ENCODE peak calls at places on chromosome 12, in seven cellular contexts. H, Y, S, M, E, U and D are unnamed samples.

GRCh38 chr12:46442239-46442638 is 69.7 kb upstream of the SLC38A2 start:
- DNase-seq in H (no peak), Y (no peak), S (no peak), M (no peak), E (no peak), U (no peak), D (no peak)

GRCh38 chr12:26277511-26278246 is 82.3 kb downstream of the SSPN start:
- DNase-seq in H (no peak), Y (no peak), S (no peak), M (no peak), E (no peak), U (no peak), D (no peak)

GRCh38 chr12:63086149-63086915 is 64.7 kb downstream of the AVPR1A start:
- DNase-seq in H (no peak), Y (no peak), S (no peak), M (no peak), E (no peak), U (no peak), D (peak; percentile 9)

GRCh38 chr12:28415755-28416154 is 225.5 kb downstream of the CCDC91 start:
- DNase-seq in H (no peak), Y (no peak), S (no peak), M (no peak), E (no peak), U (no peak), D (no peak)

GRCh38 chr12:57952766-57953165 is 11.4 kb downstream of the ATP23 start:
- DNase-seq in H (no peak), Y (no peak), S (no peak), M (no peak), E (no peak), U (no peak), D (no peak)

GRCh38 chr12:50842637-50843493 is at the start of gene TMPRSS12:
- DNase-seq in H (no peak), Y (no peak), S (no peak), M (no peak), E (no peak), U (no peak), D (no peak)

GRCh38 chr12:12097821-12098688 is 27.3 kb downstream of the BCL2L14 start:
- DNase-seq in H (no peak), Y (no peak), S (no peak), M (no peak), E (no peak), U (no peak), D (no peak)

GRCh38 chr12:64951944-64952343 is 127.5 kb downstream of the TBC1D30 start:
- DNase-seq in H (no peak), Y (no peak), S (no peak), M (no peak), E (no peak), U (no peak), D (no peak)

GRCh38 chr12:78388461-78388860 is 476.1 kb upstream of the SYT1 start:
- DNase-seq in H (no peak), Y (no peak), S (no peak), M (no peak), E (no peak), U (no peak), D (no peak)

GRCh38 chr12:83660727-83661126 is 974.0 kb downstream of the TMTC2 start:
- DNase-seq in H (no peak), Y (no peak), S (no peak), M (no peak), E (no peak), U (no peak), D (no peak)

GRCh38 chr12:121927798-121928197 is 9.4 kb downstream of the CFAP251 start:
- DNase-seq in H (no peak), Y (no peak), S (no peak), M (no peak), E (no peak), U (no peak), D (no peak)

GRCh38 chr12:30438526-30439120 is 257.0 kb downstream of the IPO8 start:
- DNase-seq in H (no peak), Y (no peak), S (no peak), M (no peak), E (no peak), U (no peak), D (no peak)

GRCh38 chr12:112841891-112842290 is 50.3 kb downstream of the RPH3A start:
- DNase-seq in H (no peak), Y (no peak), S (no peak), M (no peak), E (no peak), U (no peak), D (no peak)

GRCh38 chr12:90261283-90261682 is 552.6 kb upstream of the ATP2B1 start:
- DNase-seq in H (no peak), Y (no peak), S (no peak), M (no peak), E (no peak), U (no peak), D (no peak)

GRCh38 chr12:16530268-16530865 is 75.6 kb downstream of the LMO3 start:
- DNase-seq in H (no peak), Y (no peak), S (no peak), M (no peak), E (no peak), U (no peak), D (no peak)

GRCh38 chr12:12612403-12612802 is 727 bp downstream of the CREBL2 start:
- DNase-seq in H (no peak), Y (no peak), S (peak; percentile 31), M (no peak), E (no peak), U (no peak), D (peak; percentile 66)

GRCh38 chr12:879641-880040 is 69.9 kb downstream of the RAD52 start:
- DNase-seq in H (no peak), Y (no peak), S (no peak), M (no peak), E (no peak), U (no peak), D (no peak)

GRCh38 chr12:64669270-64669842 is 59.1 kb downstream of the RASSF3 start:
- DNase-seq in H (no peak), Y (no peak), S (peak; percentile 78), M (peak; percentile 50), E (peak; percentile 61), U (peak; percentile 38), D (peak; percentile 41)

GRCh38 chr12:87509233-87509820 is 519.9 kb downstream of the C12orf50 start:
- DNase-seq in H (no peak), Y (no peak), S (peak; percentile 26), M (no peak), E (no peak), U (no peak), D (no peak)

GRCh38 chr12:44287545-44287944 is 451.7 kb downstream of the TMEM117 start:
- DNase-seq in H (no peak), Y (no peak), S (no peak), M (no peak), E (no peak), U (no peak), D (no peak)

GRCh38 chr12:19010087-19010486 is 119.4 kb upstream of the PLEKHA5 start:
- DNase-seq in H (no peak), Y (no peak), S (no peak), M (no peak), E (no peak), U (no peak), D (no peak)

GRCh38 chr12:19012965-19013364 is 116.6 kb upstream of the PLEKHA5 start:
- DNase-seq in H (no peak), Y (no peak), S (no peak), M (no peak), E (no peak), U (no peak), D (no peak)

GRCh38 chr12:19015285-19015684 is 114.2 kb upstream of the PLEKHA5 start:
- DNase-seq in H (no peak), Y (no peak), S (no peak), M (no peak), E (no peak), U (no peak), D (no peak)

GRCh38 chr12:19010726-19011125 is 118.8 kb upstream of the PLEKHA5 start:
- DNase-seq in H (no peak), Y (no peak), S (no peak), M (no peak), E (no peak), U (no peak), D (no peak)

GRCh38 chr12:19014243-19014642 is 115.3 kb upstream of the PLEKHA5 start:
- DNase-seq in H (no peak), Y (no peak), S (no peak), M (no peak), E (no peak), U (no peak), D (no peak)
- H3K9me3 ChIP-seq in H (no peaks in the 10 kb centered on the region), Y (no peaks in the 10 kb centered on the region), S (no peaks in the 10 kb centered on the region), M (no peaks in the 10 kb centered on the region), E (no peaks in the 10 kb centered on the region), U (no peaks in the 10 kb centered on the region), D (no peaks in the 10 kb centered on the region)

GRCh38 chr12:49648722-49649032 is 25.3 kb downstream of the PRPF40B start:
- DNase-seq in H (no peak), Y (no peak), S (no peak), M (no peak), E (no peak), U (no peak), D (no peak)

GRCh38 chr12:49651855-49652254 is 28.5 kb downstream of the PRPF40B start:
- DNase-seq in H (no peak), Y (no peak), S (no peak), M (no peak), E (no peak), U (no peak), D (no peak)

GRCh38 chr12:49649445-49649844 is 26.1 kb downstream of the PRPF40B start:
- DNase-seq in H (no peak), Y (no peak), S (no peak), M (no peak), E (no peak), U (no peak), D (no peak)

GRCh38 chr12:49647827-49648721 is 24.7 kb downstream of the PRPF40B start:
- DNase-seq in H (no peak), Y (no peak), S (peak; percentile 74), M (no peak), E (no peak), U (no peak), D (no peak)

GRCh38 chr12:49649892-49650291 is 26.5 kb downstream of the PRPF40B start:
- DNase-seq in H (no peak), Y (no peak), S (no peak), M (no peak), E (no peak), U (no peak), D (no peak)
- H3K36me3 ChIP-seq in H (peaks cover 4% of the 10 kb centered on the region), Y (peaks cover 5% of the 10 kb centered on the region), S (no peaks in the 10 kb centered on the region), M (peaks cover 97% of the 10 kb centered on the region), E (no peaks in the 10 kb centered on the region), U (peaks cover 20% of the 10 kb centered on the region), D (peaks cover 6% of the 10 kb centered on the region)

DNA sequence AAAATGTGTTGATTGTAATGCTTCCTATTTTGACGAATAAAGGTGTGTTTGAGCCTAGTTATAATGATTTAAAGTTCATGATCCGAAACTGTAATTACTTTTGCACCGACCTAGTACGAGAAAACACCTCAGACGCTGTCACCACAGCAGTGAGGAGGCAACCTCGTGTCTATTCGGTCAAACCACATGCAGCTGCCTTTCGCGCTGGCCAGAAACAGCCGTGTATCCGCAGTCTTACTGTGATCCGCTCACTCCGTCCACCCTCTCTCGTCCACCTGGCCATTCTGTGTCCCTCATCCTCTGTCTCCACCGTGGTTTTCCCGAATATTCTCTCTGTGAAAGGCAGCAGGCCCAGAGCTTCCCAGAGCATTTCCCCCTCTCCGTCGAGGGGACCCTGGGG is 67.1 kb downstream of the NOC4L start:
- DNase-seq in H (no peak), Y (no peak), S (no peak), M (no peak), E (no peak), U (no peak), D (no peak)
- H3K27me3 ChIP-seq in H (no peaks in the 10 kb centered on the region), Y (no peaks in the 10 kb centered on the region), S (no peaks in the 10 kb centered on the region), M (no peaks in the 10 kb centered on the region), E (no peaks in the 10 kb centered on the region), U (no peaks in the 10 kb centered on the region), D (peaks cover 2% of the 10 kb centered on the region)

GRCh38 chr12:34396861-34397590 is 374.7 kb downstream of the ALG10 start:
- DNase-seq in H (no peak), Y (no peak), S (no peak), M (peak; percentile 7), E (peak; percentile 6), U (no peak), D (peak; percentile 1)
- H3K9me3 ChIP-seq in H (no peaks in the 10 kb centered on the region), Y (no peaks in the 10 kb centered on the region), S (no peaks in the 10 kb centered on the region), M (peaks cover 59% of the 10 kb centered on the region), E (peaks cover 28% of the 10 kb centered on the region), U (no peaks in the 10 kb centered on the region), D (no peaks in the 10 kb centered on the region)